ENCODE peak calls at places on chromosome 13, in ten cellular contexts. H is HCT116; J is stimulated activated naive B cell treated with anti-CD40 and anti-IgM and Interleukin-4, amounts not matched to agents 10 μg/mL and 1 μg/mL and 100 μg/mL, for 72 hours; T is NCI-H2081; Z is NCI-H1105 treated with DMSO at 0.1 percent for 48 hours; I is activated CD4-positive, alpha-beta T cell treated with anti-CD3 and anti-CD28 coated beads for 36 hours; Y is H1; V is dorsolateral prefrontal cortex; K is left lung; N is HuH-7. O is an unnamed sample.

GRCh38 chr13:97302611-97303010 is 80.5 kb downstream of the MBNL2 start:
- DNase-seq in Y (no peak), J (no peak), H (no peak), Z (no peak), I (no peak), N (no peak), K (no peak), T (no peak), V (no peak), O (no peak)

GRCh38 chr13:100139822-100140221 is 50.9 kb downstream of the PCCA start:
- DNase-seq in H (no peak), Z (no peak), K (no peak), I (no peak), T (no peak), Y (no peak), J (no peak), N (no peak), V (no peak), O (no peak)

GRCh38 chr13:87779451-87779850 is 108.3 kb downstream of the SLITRK5 start:
- DNase-seq in N (no peak), I (no peak), Y (no peak), K (no peak), T (no peak), H (no peak), J (no peak), V (no peak), Z (no peak), O (no peak)

GRCh38 chr13:43528992-43529391 is 257.8 kb downstream of the ENOX1 start:
- DNase-seq in N (no peak), H (no peak), K (no peak), Z (no peak), V (no peak), Y (no peak), T (no peak), I (no peak), J (no peak), O (no peak)

GRCh38 chr13:60009300-60010248 is 154.2 kb downstream of the DIAPH3 start:
- DNase-seq in J (no peak), I (no peak), Y (no peak), T (peak), N (peak), Z (peak), K (peak), H (no peak), V (no peak), O (peak)

GRCh38 chr13:102038787-102039186 is 363.1 kb downstream of the FGF14 start:
- DNase-seq in J (no peak), I (no peak), Z (no peak), K (no peak), N (no peak), Y (no peak), H (no peak), V (no peak), T (no peak), O (no peak)

GRCh38 chr13:113176292-113176691 is 17.8 kb downstream of the PROZ start:
- DNase-seq in I (peak), J (no peak), T (no peak), K (peak), Z (no peak), Y (no peak), V (no peak), N (no peak), H (no peak), O (no peak)

GRCh38 chr13:75016225-75016624 is 465.7 kb downstream of the TBC1D4 start:
- DNase-seq in Y (no peak), V (no peak), T (no peak), N (no peak), J (no peak), Z (no peak), H (no peak), K (no peak), I (no peak), O (no peak)

GRCh38 chr13:44487989-44488388 is 88.1 kb downstream of the TSC22D1 start:
- DNase-seq in T (no peak), Z (no peak), J (no peak), Y (no peak), H (no peak), V (no peak), I (no peak), N (no peak), K (no peak), O (no peak)

O was measured in SHP77 treated with DMSO at 0.1 percent for 48 hours.